ENCODE peak calls at places on chromosomes 16 and 17, in nine cellular contexts. I, L, B, C, H, K, E, G and X are unnamed samples.

GRCh38 chr16:59527206-59527997 is 793.3 kb upstream of the GOT2 start:
- DNase-seq in H (no peak), I (peak), C (no peak), K (no peak), B (no peak), L (peak), G (no peak), E (no peak), X (no peak)

GRCh38 chr17:48593840-48594411 is 347 bp upstream of the HOXB5 start:
- DNase-seq in B (no peak), K (peak), G (no peak), H (no peak), L (peak), I (peak), E (peak), C (peak), X (peak)

GRCh38 chr17:40303706-40304450 is 5.1 kb upstream of the RARA start:
- DNase-seq in I (peak), G (no peak), L (peak), H (no peak), C (no peak), B (no peak), K (no peak), E (no peak), X (peak)

GRCh38 chr16:2819179-2819938 is 2.3 kb downstream of the PRSS21 start:
- DNase-seq in G (no peak), I (no peak), B (no peak), H (no peak), K (no peak), C (no peak), E (no peak), L (no peak), X (no peak)

GRCh38 chr17:74981979-74982662 is 5.3 kb upstream of the CDR2L start:
- DNase-seq in I (peak), H (no peak), E (peak), C (peak), K (peak), B (peak), L (peak), G (peak), X (peak)

GRCh38 chr16:11194913-11195312 is 61.1 kb downstream of the SOCS1 start:
- DNase-seq in L (no peak), B (no peak), E (no peak), I (no peak), K (no peak), C (no peak), H (no peak), G (no peak), X (no peak)

GRCh38 chr17:62666801-62667591 is 39.5 kb downstream of the MRC2 start:
- DNase-seq in H (no peak), B (no peak), I (no peak), G (no peak), K (no peak), L (no peak), E (no peak), C (no peak), X (no peak)

GRCh38 chr17:74433421-74434121 is 1.7 kb downstream of the GPRC5C start:
- DNase-seq in K (peak), I (no peak), E (no peak), G (no peak), H (no peak), B (no peak), C (no peak), L (no peak), X (peak)

GRCh38 chr16:87133966-87134945 is 182.9 kb downstream of the C16orf95 start:
- DNase-seq in I (no peak), K (no peak), C (no peak), L (no peak), E (no peak), G (no peak), H (no peak), B (no peak), X (no peak)

GRCh38 chr16:3838600-3839401 is 41.7 kb downstream of the CREBBP start:
- DNase-seq in K (no peak), B (no peak), I (peak), E (no peak), C (no peak), G (no peak), H (no peak), L (no peak), X (no peak)

GRCh38 chr16:22677024-22677830 is 136.7 kb upstream of the HS3ST2 start:
- DNase-seq in C (no peak), L (no peak), H (no peak), K (no peak), B (no peak), G (no peak), E (no peak), I (no peak), X (no peak)

GRCh38 chr16:22674832-22675191 is 139.2 kb upstream of the HS3ST2 start:
- DNase-seq in H (no peak), E (no peak), I (no peak), G (no peak), K (no peak), C (no peak), B (no peak), L (no peak), X (no peak)

GRCh38 chr16:22673463-22673862 is 140.5 kb upstream of the HS3ST2 start:
- DNase-seq in B (no peak), I (no peak), E (no peak), L (no peak), G (no peak), C (no peak), H (no peak), K (no peak), X (no peak)

GRCh38 chr16:22678311-22678710 is 135.7 kb upstream of the HS3ST2 start:
- DNase-seq in I (no peak), H (no peak), C (no peak), K (no peak), B (no peak), G (no peak), E (no peak), L (no peak), X (no peak)

GRCh38 chr16:22675745-22676540 is 138.0 kb upstream of the HS3ST2 start:
- DNase-seq in E (no peak), I (no peak), B (no peak), C (no peak), K (no peak), G (no peak), H (no peak), L (no peak), X (no peak)
- TF ChIP-seq CTCF in E (no peak), I (no peak), B (no peak), C (no peak), K (no peak), G (no peak), H (no peak), L (no peak), X (no peak)

DNA sequence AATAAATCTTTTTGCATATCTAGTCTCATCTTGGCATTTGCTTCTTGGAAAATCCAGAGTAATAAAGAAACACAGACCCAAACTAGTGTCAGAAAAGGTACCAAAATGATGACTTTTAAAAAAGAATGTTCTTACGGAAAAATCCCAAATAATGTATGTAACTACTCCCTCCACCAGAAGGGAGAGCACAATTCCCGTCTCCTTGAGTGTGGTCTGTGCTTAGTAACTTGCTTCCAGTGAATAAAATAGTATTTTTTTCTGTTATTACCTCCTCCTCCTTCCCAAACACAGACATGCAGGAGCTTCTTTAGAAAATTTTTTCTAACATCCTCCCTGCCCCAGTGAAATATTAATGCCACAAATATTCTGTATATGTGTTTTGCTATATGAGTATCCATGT is 358.1 kb downstream of the ZFHX3 start:
- DNase-seq in G (no peak), H (no peak), L (no peak), K (no peak), C (no peak), B (no peak), I (peak), E (no peak), X (peak)
- TF ChIP-seq CTCF in G (no peak), H (no peak), L (no peak), K (no peak), C (no peak), B (no peak), I (peak), E (no peak), X (peak)

GRCh38 chr17:63703556-63704258 is 3.8 kb upstream of the LIMD2 start:
- DNase-seq in H (no peak), C (no peak), G (no peak), K (no peak), E (no peak), B (no peak), L (no peak), I (no peak), X (no peak)

GRCh38 chr17:63704259-63704576 is 4.3 kb upstream of the LIMD2 start:
- DNase-seq in G (no peak), K (no peak), L (no peak), H (no peak), B (no peak), E (no peak), C (no peak), I (no peak), X (no peak)

GRCh38 chr17:63705657-63706056 is 5.7 kb upstream of the LIMD2 start:
- DNase-seq in G (no peak), I (no peak), H (no peak), L (no peak), E (no peak), K (no peak), B (no peak), C (peak), X (no peak)

GRCh38 chr17:63706346-63707102 is 6.6 kb upstream of the LIMD2 start:
- DNase-seq in E (no peak), C (no peak), I (no peak), K (no peak), G (no peak), L (no peak), H (no peak), B (no peak), X (no peak)

DNA sequence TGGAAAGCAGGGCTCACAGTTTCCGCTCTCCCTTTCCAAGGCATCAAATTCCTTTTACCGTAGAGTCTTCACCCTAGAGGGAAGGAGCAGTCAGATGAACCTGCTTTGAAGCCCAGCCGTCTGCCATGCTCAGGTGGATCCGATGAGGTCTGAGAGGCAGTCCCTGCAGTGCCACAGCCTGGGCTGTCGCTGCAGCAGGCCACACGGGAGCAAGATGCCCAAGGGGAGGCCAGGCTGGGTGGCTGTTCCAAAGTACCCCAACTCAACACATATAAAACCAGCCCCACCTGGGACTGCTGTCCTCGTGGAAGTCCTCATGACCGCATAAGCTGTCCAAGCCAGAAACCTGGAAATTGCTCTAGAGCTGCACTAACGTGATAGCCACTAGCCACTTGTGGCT is 4.9 kb upstream of the LIMD2 start:
- DNase-seq in E (no peak), G (no peak), C (no peak), B (no peak), L (no peak), K (no peak), I (no peak), H (no peak), X (no peak)
- TF ChIP-seq CTCF in E (no peak), G (no peak), C (no peak), B (no peak), L (no peak), K (no peak), I (no peak), H (no peak), X (no peak)

GRCh38 chr16:66851166-66851964 is 7.2 kb downstream of the CA7 start:
- DNase-seq in H (no peak), G (no peak), C (no peak), E (no peak), B (no peak), L (no peak), K (no peak), I (no peak), X (no peak)
- TF ChIP-seq CTCF in H (no peak), G (no peak), C (no peak), E (no peak), B (no peak), L (no peak), K (no peak), I (no peak), X (no peak)

GRCh38 chr17:58141505-58141904 is 6.7 kb upstream of the OR4D1 start:
- DNase-seq in H (no peak), I (no peak), K (no peak), C (no peak), E (no peak), B (no peak), G (no peak), L (no peak), X (no peak)

DNA sequence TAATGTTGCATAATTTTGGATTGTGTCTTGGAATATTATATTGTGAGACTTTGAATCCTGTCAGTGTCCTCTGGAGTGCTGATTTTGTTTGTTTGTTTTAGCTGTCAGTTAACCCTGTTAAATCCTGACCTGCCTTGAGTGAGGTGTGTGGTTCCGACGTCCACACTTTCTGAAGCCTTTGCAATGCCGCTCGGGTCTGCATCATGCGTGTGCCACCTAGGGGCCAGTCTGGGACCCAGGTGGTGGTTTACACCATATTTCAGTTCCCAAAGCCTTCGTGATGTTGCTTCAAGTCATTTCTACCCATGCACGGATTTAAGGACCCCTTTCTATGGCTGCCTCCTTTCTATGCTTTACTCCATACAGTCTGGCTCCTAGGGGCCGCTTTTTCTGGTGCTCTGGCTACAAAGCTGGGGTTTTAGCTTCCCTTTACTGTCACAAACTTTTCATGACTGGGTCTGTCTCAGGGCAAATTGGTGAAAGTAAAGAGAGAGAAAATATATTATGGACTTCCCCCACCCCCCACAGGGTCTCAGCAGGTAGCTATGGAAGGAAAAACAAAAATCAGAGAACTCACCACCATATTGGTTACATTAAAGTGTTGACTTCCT is 11.4 kb upstream of the OR4D1 start:
- DNase-seq in H (no peak), E (no peak), C (peak), B (peak), G (no peak), L (peak), I (peak), K (no peak), X (no peak)
- TF ChIP-seq CTCF in H (peak), E (no peak), C (peak), B (peak), G (no peak), L (peak), I (peak), K (no peak), X (peak)

GRCh38 chr16:49856741-49857330 is 924 bp upstream of the ZNF423 start:
- DNase-seq in B (peak), E (peak), K (peak), L (peak), G (no peak), H (no peak), C (peak), I (peak), X (peak)
- TF ChIP-seq CTCF in B (no peak), E (no peak), K (no peak), L (no peak), G (no peak), H (no peak), C (no peak), I (peak), X (no peak)

GRCh38 chr16:1342526-1343427 is 8.9 kb downstream of the TSR3 start:
- DNase-seq in E (peak), B (peak), G (peak), C (peak), L (peak), I (peak), K (peak), H (peak), X (peak)

GRCh38 chr16:1345087-1345486 is 6.6 kb downstream of the TSR3 start:
- DNase-seq in H (no peak), B (no peak), I (no peak), L (no peak), C (no peak), G (no peak), E (no peak), K (peak), X (no peak)

GRCh38 chr16:1341495-1342388 is 8.3 kb downstream of the BAIAP3 start:
- DNase-seq in E (no peak), G (no peak), I (no peak), L (no peak), H (no peak), K (peak), C (no peak), B (no peak), X (no peak)

GRCh38 chr16:1344499-1344898 is 7.2 kb downstream of the TSR3 start:
- DNase-seq in L (no peak), E (no peak), C (no peak), G (no peak), B (no peak), K (peak), I (no peak), H (no peak), X (no peak)

DNA sequence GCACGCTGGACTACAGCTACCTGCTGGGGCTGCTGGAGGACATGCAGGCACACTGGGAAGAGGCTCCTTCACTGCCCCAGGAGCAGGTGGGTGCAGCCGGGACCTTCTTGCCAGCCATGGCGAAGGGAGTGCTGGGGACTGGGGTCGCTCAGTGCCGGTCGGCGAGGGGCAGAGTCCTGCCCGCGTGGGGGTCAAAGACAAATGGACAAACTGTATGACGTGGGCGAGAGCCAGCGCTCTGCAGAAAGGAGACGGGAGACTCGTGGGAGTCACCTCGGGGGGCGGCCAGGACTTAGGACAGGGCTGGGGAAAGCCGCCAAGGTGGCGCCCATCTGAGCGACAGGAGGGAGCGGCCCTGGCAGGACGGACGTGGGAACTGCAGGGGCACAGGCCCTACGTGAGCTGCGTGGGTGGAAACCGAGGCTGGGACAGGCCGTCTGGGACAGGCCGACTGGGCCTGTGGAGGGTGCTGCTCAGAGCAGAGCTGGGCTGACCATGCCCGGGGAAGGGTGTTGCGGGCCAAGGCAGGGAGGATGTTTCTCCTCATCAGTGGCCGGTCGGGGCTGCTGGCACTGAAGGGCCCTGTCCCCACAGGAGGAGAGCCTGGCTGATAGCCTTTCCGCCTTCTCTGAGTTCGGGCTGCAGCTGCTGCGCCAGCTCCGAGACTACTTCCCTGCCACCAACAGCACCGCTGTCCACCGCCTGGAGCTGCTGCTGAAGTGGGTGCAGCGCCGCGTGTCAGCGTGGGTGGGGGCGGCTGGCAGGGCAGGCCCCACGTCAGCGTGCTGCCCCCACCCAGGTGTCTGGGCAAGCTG is 8.0 kb downstream of the TSR3 start:
- DNase-seq in B (no peak), H (no peak), K (peak), E (no peak), G (no peak), I (no peak), C (no peak), L (no peak), X (no peak)
- TF ChIP-seq CTCF in B (no peak), H (no peak), K (no peak), E (no peak), G (no peak), I (no peak), C (no peak), L (no peak), X (no peak)